ENCODE peak calls at places on chromosomes 3 and 15, in six cellular contexts. D is IMR-90, F is bronchial epithelial cell, O is BJ, B is sigmoid colon, A is neuronal stem cell. Q is an unnamed sample. For H3K36me3, the result is how much of the 10 kb centered on the place peaks cover.

GRCh38 chr15:57634290-57634689 is 42.6 kb downstream of the MYZAP start:
- DNase-seq in F (no peak), O (no peak), A (no peak), D (no peak), B (no peak), Q (no peak)

GRCh38 chr3:125043599-125044151 is 12.1 kb downstream of the HEG1 start:
- DNase-seq in O (no peak), D (no peak), F (no peak), A (no peak), B (peak), Q (no peak)

GRCh38 chr3:160372780-160373179 is 26.2 kb downstream of the IFT80 start:
- DNase-seq in O (peak), F (peak), A (no peak), B (no peak), D (peak), Q (no peak)

GRCh38 chr3:108159865-108160264 is 62.4 kb downstream of the IFT57 start:
- DNase-seq in D (peak), B (no peak), A (no peak), O (no peak), F (peak), Q (no peak)

GRCh38 chr3:17302774-17303173 is 418.0 kb downstream of the PLCL2 start:
- DNase-seq in D (peak), O (peak), A (no peak), F (no peak), B (no peak), Q (no peak)

GRCh38 chr3:23075478-23075877 is 127.6 kb upstream of the UBE2E2 start:
- DNase-seq in D (peak), O (peak), B (no peak), F (no peak), A (no peak), Q (no peak)

GRCh38 chr3:11498174-11498573 is 145.5 kb downstream of the VGLL4 start:
- DNase-seq in A (no peak), F (no peak), O (no peak), B (no peak), D (no peak), Q (no peak)

GRCh38 chr3:61612211-61612995 is 51.0 kb downstream of the PTPRG start:
- DNase-seq in D (peak), B (no peak), O (no peak), A (no peak), F (no peak), Q (no peak)

GRCh38 chr3:114260152-114260551 is 22.8 kb upstream of the ZNF80 start:
- DNase-seq in F (no peak), D (no peak), B (no peak), O (no peak), A (no peak), Q (no peak)

GRCh38 chr3:71305246-71306206 is 278.0 kb downstream of the FOXP1 start:
- DNase-seq in A (peak), O (no peak), D (peak), B (no peak), F (peak), Q (peak)

GRCh38 chr15:79740581-79740980 is 156.2 kb downstream of the MTHFS start:
- DNase-seq in O (no peak), B (no peak), D (no peak), F (no peak), A (no peak), Q (no peak)

GRCh38 chr3:159829056-159829995 is 159.3 kb upstream of the IL12A start:
- DNase-seq in D (peak), F (peak), A (no peak), O (no peak), B (peak), Q (no peak)

GRCh38 chr3:46470831-46471230 is 6.1 kb upstream of the LTF start:
- DNase-seq in D (no peak), B (no peak), O (no peak), A (no peak), F (no peak), Q (no peak)

GRCh38 chr15:73859236-73859635 is 14.1 kb upstream of the TBC1D21 start:
- DNase-seq in F (no peak), D (no peak), A (no peak), O (no peak), B (no peak), Q (no peak)

GRCh38 chr15:29451201-29451781 is 181.7 kb upstream of the NSMCE3 start:
- DNase-seq in O (no peak), F (no peak), A (peak), D (no peak), B (no peak), Q (no peak)

GRCh38 chr3:186075489-186075888 is 33.4 kb downstream of the ETV5 start:
- DNase-seq in D (no peak), F (peak), O (no peak), B (no peak), A (no peak), Q (no peak)

GRCh38 chr15:91988071-91988470 is 134.6 kb downstream of the SLCO3A1 start:
- DNase-seq in F (no peak), A (no peak), D (no peak), O (no peak), B (no peak), Q (no peak)

GRCh38 chr3:64399205-64399800 is 174.0 kb upstream of the PRICKLE2 start:
- DNase-seq in D (peak), B (no peak), O (peak), F (peak), A (peak), Q (peak)

GRCh38 chr3:21665444-21665843 is 85.6 kb downstream of the ZNF385D start:
- DNase-seq in O (no peak), B (no peak), A (no peak), F (peak), D (no peak), Q (no peak)

GRCh38 chr15:44289352-44289790 is 852 bp downstream of the GOLM2 start:
- DNase-seq in F (peak), D (no peak), O (no peak), B (no peak), A (no peak), Q (no peak)

GRCh38 chr15:81387629-81388430 is 13.8 kb upstream of the TMC3 start:
- DNase-seq in F (no peak), O (no peak), B (no peak), D (no peak), A (no peak), Q (no peak)

GRCh38 chr15:58221591-58222241 is 83.5 kb downstream of the AQP9 start:
- DNase-seq in O (no peak), F (no peak), D (peak), B (no peak), A (no peak), Q (no peak)

GRCh38 chr3:174186339-174186984 is 672.7 kb upstream of the NAALADL2 start:
- DNase-seq in B (no peak), A (no peak), O (no peak), F (peak), D (no peak), Q (no peak)

GRCh38 chr3:107938128-107938527 is 152.7 kb downstream of the CD47 start:
- DNase-seq in F (peak), A (no peak), O (no peak), B (no peak), D (peak), Q (peak)

GRCh38 chr3:128343287-128344045 is 123.2 kb downstream of the DNAJB8 start:
- DNase-seq in A (no peak), B (peak), O (peak), D (peak), F (peak), Q (no peak)

GRCh38 chr3:71702131-71703024 is 22.8 kb downstream of the EIF4E3 start:
- DNase-seq in O (no peak), F (peak), B (no peak), A (no peak), D (no peak), Q (peak)

GRCh38 chr3:2921903-2922302 is 188.3 kb downstream of the IL5RA start:
- DNase-seq in F (peak), A (no peak), O (no peak), D (no peak), B (no peak), Q (peak)

GRCh38 chr3:57069471-57070010 is 9.1 kb downstream of the SPATA12 start:
- DNase-seq in D (no peak), A (no peak), B (no peak), O (no peak), F (no peak), Q (no peak)

GRCh38 chr15:52527196-52527897 is 1.3 kb downstream of the MYO5A start:
- DNase-seq in B (no peak), A (no peak), F (no peak), O (no peak), D (no peak), Q (no peak)

GRCh38 chr15:57654136-57654845 is 52.2 kb upstream of the POLR2M start:
- DNase-seq in F (peak), D (peak), A (no peak), O (peak), B (no peak), Q (no peak)

DNA sequence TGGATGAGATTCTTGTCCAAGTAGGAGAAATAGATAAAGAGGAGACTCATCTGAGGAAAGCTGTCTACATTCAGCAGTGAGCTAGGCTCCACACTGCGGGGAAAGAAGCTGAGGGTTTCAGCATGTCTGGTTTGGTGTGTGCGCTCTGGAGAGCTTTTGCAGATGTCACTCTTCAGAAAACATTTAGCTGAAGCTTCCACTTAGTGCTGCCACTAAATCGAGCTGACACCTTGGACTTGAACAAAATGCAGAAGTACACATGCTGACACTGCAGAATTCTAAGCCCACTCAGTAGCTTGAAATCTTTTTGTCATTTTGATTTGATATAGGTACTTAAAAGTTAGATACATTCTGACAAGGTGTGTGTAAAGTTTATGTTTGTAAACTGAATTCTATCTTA is 32.3 kb upstream of the CRTC3 start:
- DNase-seq in B (no peak), A (no peak), O (no peak), D (no peak), F (no peak), Q (no peak)
- H3K36me3 ChIP-seq in B (half or more), A (under half), O (under half), D (under half), F (under half), Q (half or more)

GRCh38 chr3:149790265-149790664 is 2.1 kb downstream of the ANKUB1 start:
- DNase-seq in F (peak), B (no peak), D (peak), A (no peak), O (no peak), Q (no peak)

GRCh38 chr3:149792485-149793270 is at the start of gene ANKUB1:
- DNase-seq in A (no peak), F (peak), O (no peak), B (no peak), D (no peak), Q (no peak)

GRCh38 chr3:149790698-149791097 is 1.7 kb downstream of the ANKUB1 start:
- DNase-seq in A (no peak), D (no peak), B (no peak), O (no peak), F (no peak), Q (no peak)
- H3K4me3 ChIP-seq in A (no peak), D (no peak), B (no peak), O (no peak), F (no peak), Q (no peak)

GRCh38 chr3:54634122-54634469 is 293.8 kb downstream of the LRTM1 start:
- DNase-seq in D (no peak), B (no peak), O (no peak), F (no peak), A (no peak), Q (no peak)
- H3K36me3 ChIP-seq in D (under half), B (under half), O (under half), F (under half), A (under half), Q (under half)

GRCh38 chr3:169666501-169667379 is 3.2 kb upstream of the MECOM start:
- DNase-seq in F (peak), B (peak), O (no peak), A (peak), D (no peak), Q (no peak)

GRCh38 chr3:169666079-169666436 is 2.5 kb upstream of the MECOM start:
- DNase-seq in D (no peak), B (no peak), A (peak), O (no peak), F (no peak), Q (no peak)

GRCh38 chr3:169665264-169666078 is 2.0 kb upstream of the MECOM start:
- DNase-seq in F (peak), A (peak), D (no peak), O (no peak), B (no peak), Q (no peak)

GRCh38 chr3:169662215-169663070 is 1.1 kb downstream of the MECOM start:
- DNase-seq in F (peak), O (no peak), B (no peak), D (peak), A (peak), Q (no peak)

GRCh38 chr3:169664034-169664820 is 715 bp upstream of the MECOM start:
- DNase-seq in O (no peak), B (no peak), A (peak), D (no peak), F (peak), Q (no peak)
- H3K4me3 ChIP-seq in O (no peak), B (peak), A (no peak), D (no peak), F (peak), Q (peak)